ENCODE peak calls at places on chromosome 6, in nine cellular contexts. I is transverse colon; O is Right ventricle myocardium superior; N is HTR-8/SVneo; E is activated T-helper 1 cell treated with anti-CD3 and anti-CD28 coated beads, Interleukin-12 subunit alpha, Interleukin-12 subunit beta, Interleukin-2, Interleukin-4 antibody, amounts not matched to agents 30 ng/mL and 10 ng/mL and 1 ng/mL, durations not matched to agents 14 hours and 24 hours and 36 hours; P is esophagus squamous epithelium; G is mucosa of descending colon; B is body of pancreas; M is psoas muscle. Z is an unnamed sample.

GRCh38 chr6:5078121-5078695 is 6.9 kb upstream of the PPP1R3G start:
- DNase-seq in I (no peak), O (no peak), N (peak; percentile 40), E (no peak), P (no peak), G (no peak), B (no peak), M (no peak), Z (no peak)

GRCh38 chr6:166633732-166634535 is 6.9 kb upstream of the RPS6KA2 start:
- DNase-seq in I (no peak), O (no peak), N (no peak), E (no peak), P (no peak), G (no peak), B (no peak), M (peak; percentile 62), Z (no peak)

GRCh38 chr6:163647624-163648023 is 233.1 kb downstream of the QKI start:
- DNase-seq in I (no peak), O (no peak), N (no peak), E (no peak), P (no peak), G (no peak), B (no peak), M (no peak), Z (no peak)

GRCh38 chr6:24660100-24660499 is 6.6 kb downstream of the TDP2 start:
- DNase-seq in I (no peak), O (no peak), N (no peak), E (no peak), P (no peak), G (no peak), B (no peak), M (no peak), Z (no peak)

GRCh38 chr6:21263531-21264287 is 329.8 kb upstream of the SOX4 start:
- DNase-seq in I (no peak), O (no peak), N (no peak), E (no peak), P (no peak), G (no peak), B (no peak), M (no peak), Z (no peak)

GRCh38 chr6:71404967-71405278 is 116.3 kb downstream of the OGFRL1 start:
- DNase-seq in I (no peak), O (no peak), N (no peak), E (no peak), P (no peak), G (no peak), B (no peak), M (no peak), Z (no peak)

GRCh38 chr6:27031302-27031701 is 216.2 kb upstream of the PRSS16 start:
- DNase-seq in I (no peak), O (no peak), N (no peak), E (no peak), P (no peak), G (no peak), B (no peak), M (no peak), Z (no peak)

GRCh38 chr6:2687456-2687855 is 63.3 kb downstream of the MYLK4 start:
- DNase-seq in I (no peak), O (no peak), N (no peak), E (no peak), P (no peak), G (no peak), B (no peak), M (no peak), Z (no peak)

GRCh38 chr6:20211941-20212391 is 303 bp downstream of the MBOAT1 start:
- DNase-seq in I (peak; percentile 61), O (no peak), N (peak; percentile 22), E (no peak), P (no peak), G (peak; percentile 79), B (no peak), M (no peak), Z (no peak)

GRCh38 chr6:107267634-107268033 is 152.3 kb upstream of the BEND3 start:
- DNase-seq in I (no peak), O (no peak), N (no peak), E (no peak), P (no peak), G (no peak), B (no peak), M (no peak), Z (no peak)

GRCh38 chr6:38092462-38092861 is 272.9 kb downstream of the ZFAND3 start:
- DNase-seq in I (no peak), O (no peak), N (no peak), E (no peak), P (no peak), G (no peak), B (no peak), M (no peak), Z (no peak)

GRCh38 chr6:35719830-35720733 is 16.8 kb upstream of the ARMC12 start:
- DNase-seq in I (peak; percentile 50), O (peak; percentile 77), N (peak; percentile 54), E (no peak), P (no peak), G (peak; percentile 74), B (no peak), M (peak; percentile 32), Z (peak; percentile 80)

GRCh38 chr6:42664718-42665117 is 57.7 kb downstream of the PRPH2 start:
- DNase-seq in I (no peak), O (no peak), N (no peak), E (no peak), P (no peak), G (no peak), B (no peak), M (no peak), Z (no peak)

GRCh38 chr6:149864578-149865535 is 698 bp upstream of the LRP11 start:
- DNase-seq in I (no peak), O (no peak), N (peak; percentile 44), E (peak; percentile 21), P (no peak), G (no peak), B (peak; percentile 40), M (no peak), Z (peak; percentile 17)